ENCODE peak calls at places on chromosomes 13 and 19, in four cellular contexts. G, X, H and E are unnamed samples.

GRCh38 chr19:51811344-51811743 is 16.4 kb downstream of the FPR3 start:
- DNase-seq in G (no peak), X (no peak), H (no peak), E (no peak)

GRCh38 chr19:17606786-17607185 is 51.3 kb downstream of the COLGALT1 start:
- DNase-seq in G (no peak), H (no peak), X (peak; percentile 32), E (no peak)

GRCh38 chr13:82878536-82878935 is 1003.7 kb downstream of the SLITRK1 start:
- DNase-seq in G (no peak), X (no peak), H (no peak), E (no peak)

GRCh38 chr13:105665284-105665683 is 870.2 kb downstream of the EFNB2 start:
- DNase-seq in X (no peak), G (no peak), H (no peak), E (no peak)

GRCh38 chr19:55353356-55353802 is 1.1 kb downstream of the COX6B2 start:
- DNase-seq in G (no peak), X (no peak), H (no peak), E (no peak)

GRCh38 chr13:44816701-44817684 is 172.3 kb downstream of the NUFIP1 start:
- DNase-seq in H (no peak), G (no peak), X (no peak), E (no peak)

GRCh38 chr19:40610396-40611064 is 9.4 kb downstream of the LTBP4 start:
- DNase-seq in X (no peak), G (no peak), H (no peak), E (peak; percentile 90)

GRCh38 chr19:4376245-4376990 is 23.9 kb downstream of the SH3GL1 start:
- DNase-seq in G (no peak), X (no peak), H (no peak), E (no peak)

GRCh38 chr19:51607077-51607476 is 23.1 kb downstream of the SIGLEC5 start:
- DNase-seq in X (no peak), G (peak; percentile 90), H (no peak), E (no peak)

GRCh38 chr19:42965204-42965603 is 28.2 kb upstream of the PSG7 start:
- DNase-seq in X (no peak), G (no peak), H (no peak), E (peak; percentile 0)

GRCh38 chr19:42092350-42092749 is 16.4 kb downstream of the ZNF574 start:
- DNase-seq in G (no peak), X (no peak), H (no peak), E (peak; percentile 63)

GRCh38 chr13:77918391-77919261 is at the start of gene EDNRB:
- DNase-seq in G (no peak), H (no peak), X (no peak), E (peak; percentile 39)

GRCh38 chr13:48633695-48634094 is 20.0 kb upstream of the CYSLTR2 start:
- DNase-seq in G (no peak), H (no peak), X (no peak), E (no peak)

GRCh38 chr13:68696907-68697306 is 1410.7 kb upstream of the ATXN8OS start:
- DNase-seq in H (no peak), G (no peak), X (no peak), E (no peak)

GRCh38 chr13:102402292-102402691 is 444 bp upstream of the FGF14 start:
- DNase-seq in H (no peak), G (no peak), X (no peak), E (peak; percentile 88)

GRCh38 chr19:1130801-1131717 is 27.3 kb downstream of the GPX4 start:
- DNase-seq in H (no peak), G (no peak), X (no peak), E (no peak)

GRCh38 chr19:4742717-4743646 is 19.3 kb upstream of the DPP9 start:
- DNase-seq in H (no peak), G (no peak), X (no peak), E (peak; percentile 82)

GRCh38 chr19:7743425-7743841 is 3.9 kb downstream of the CD209 start:
- DNase-seq in H (no peak), G (peak; percentile 53), X (no peak), E (no peak)

GRCh38 chr13:77728265-77728966 is 30.9 kb downstream of the SLAIN1 start:
- DNase-seq in X (no peak), G (no peak), H (no peak), E (no peak)

GRCh38 chr19:42477933-42478332 is 35.2 kb upstream of the CXCL17 start:
- DNase-seq in H (no peak), G (no peak), X (no peak), E (no peak)

GRCh38 chr13:43326100-43326499 is 302.7 kb downstream of the DNAJC15 start:
- DNase-seq in H (no peak), G (no peak), X (no peak), E (no peak)

GRCh38 chr13:82330499-82330898 is 1551.8 kb downstream of the SLITRK1 start:
- DNase-seq in G (no peak), X (peak; percentile 11), H (peak; percentile 29), E (no peak)

DNA sequence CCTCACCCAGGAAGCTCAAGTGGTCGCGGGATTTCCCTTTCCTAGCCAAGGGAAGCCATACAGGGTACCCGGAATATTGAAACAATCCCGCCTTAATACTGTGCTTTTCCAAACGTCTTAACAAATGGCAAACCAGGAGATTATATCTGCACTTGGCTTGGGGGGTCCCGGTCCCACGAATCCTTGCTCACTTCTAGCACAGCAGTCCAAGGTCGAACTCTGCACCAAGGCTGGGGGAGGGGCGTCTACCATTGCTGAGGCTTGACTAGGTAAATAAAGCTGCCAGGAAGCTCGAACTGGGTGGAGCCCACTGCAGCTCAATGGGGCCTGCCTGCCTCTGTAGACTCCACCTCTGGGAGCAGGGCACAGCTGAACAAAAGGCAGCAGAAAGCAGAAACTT is 1644.8 kb downstream of the PCDH9 start:
- DNase-seq in X (no peak), G (no peak), H (peak; percentile 2), E (no peak)
- TF ChIP-seq USF2 in X (no peak), G (no peak), H (no peak), E (no peak)

GRCh38 chr19:28594737-28595136 is 618.2 kb downstream of the UQCRFS1 start:
- DNase-seq in H (no peak), G (no peak), X (no peak), E (no peak)

GRCh38 chr19:28598861-28599260 is 614.1 kb downstream of the UQCRFS1 start:
- DNase-seq in X (no peak), G (no peak), H (no peak), E (no peak)

GRCh38 chr19:28595722-28596121 is 617.2 kb downstream of the UQCRFS1 start:
- DNase-seq in G (no peak), X (no peak), H (no peak), E (no peak)

GRCh38 chr19:28601723-28602440 is 611.1 kb downstream of the UQCRFS1 start:
- DNase-seq in X (peak; percentile 32), G (no peak), H (no peak), E (no peak)

DNA sequence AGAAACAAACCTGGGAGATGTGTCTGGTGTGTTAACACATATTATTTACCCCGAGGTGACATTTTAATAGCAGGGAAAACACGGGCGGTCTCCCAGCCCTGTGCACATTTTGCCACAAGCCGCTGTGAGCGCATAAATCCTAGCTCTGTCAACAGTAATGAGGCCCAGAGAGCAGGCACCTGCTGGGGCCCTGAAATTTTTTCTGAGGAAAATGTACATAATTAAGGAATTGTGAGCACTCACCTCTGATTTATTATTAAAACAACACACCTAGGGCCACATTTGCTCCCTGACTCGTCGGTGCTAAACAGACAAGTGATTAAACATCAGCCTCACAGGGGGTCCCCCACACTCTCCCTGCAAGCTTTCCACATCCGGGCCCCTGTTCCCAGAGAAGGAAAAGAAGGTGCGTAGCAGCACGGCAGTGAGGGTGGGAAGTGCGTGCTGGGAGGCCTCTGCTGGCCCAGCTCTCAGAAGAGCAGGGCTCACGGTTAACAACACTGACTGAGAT is 616.3 kb downstream of the UQCRFS1 start:
- DNase-seq in G (no peak), X (no peak), H (no peak), E (no peak)
- TF ChIP-seq FOXM1 in G (no peak), X (no peak), H (no peak), E (no peak)

GRCh38 chr19:10203686-10204085 is 8.9 kb upstream of the DNMT1 start:
- DNase-seq in H (no peak), G (no peak), X (no peak), E (no peak)

GRCh38 chr19:10205636-10206035 is 10.9 kb upstream of the DNMT1 start:
- DNase-seq in X (no peak), G (no peak), H (no peak), E (no peak)

GRCh38 chr19:10206226-10206873 is 11.6 kb upstream of the DNMT1 start:
- DNase-seq in G (no peak), X (no peak), H (peak; percentile 45), E (no peak)

GRCh38 chr19:10209305-10209704 is 14.6 kb upstream of the DNMT1 start:
- DNase-seq in X (no peak), H (no peak), G (no peak), E (no peak)

GRCh38 chr19:10207026-10207425 is 12.3 kb upstream of the DNMT1 start:
- DNase-seq in X (no peak), H (no peak), G (no peak), E (no peak)
- TF ChIP-seq JUND in X (no peak), H (no peak), G (no peak), E (no peak)

GRCh38 chr13:93751117-93751516 is 524.5 kb downstream of the GPC6 start:
- DNase-seq in X (no peak), H (no peak), G (no peak), E (no peak)
- TF ChIP-seq USF2 in X (no peak), H (no peak), G (no peak), E (no peak)

GRCh38 chr19:9818175-9818733 is 625 bp downstream of the FBXL12 start:
- DNase-seq in H (no peak), X (no peak), G (no peak), E (no peak)

GRCh38 chr19:9823816-9824215 is 3.9 kb upstream of the UBL5 start:
- DNase-seq in X (no peak), G (no peak), H (no peak), E (no peak)

GRCh38 chr19:9818734-9819589 is at the start of gene FBXL12:
- DNase-seq in H (peak; percentile 97), G (peak; percentile 93), X (peak; percentile 93), E (peak; percentile 95)

GRCh38 chr19:9819590-9819898 is 665 bp upstream of the FBXL12 start:
- DNase-seq in H (no peak), G (no peak), X (no peak), E (no peak)
- TF ChIP-seq FOXM1 in H (no peak), G (no peak), X (no peak), E (no peak)

GRCh38 chr13:110250258-110250891 is 56.6 kb downstream of the COL4A1 start:
- DNase-seq in X (no peak), G (no peak), H (no peak), E (no peak)
- TF ChIP-seq JUND in X (no peak), G (no peak), H (no peak), E (no peak)

DNA sequence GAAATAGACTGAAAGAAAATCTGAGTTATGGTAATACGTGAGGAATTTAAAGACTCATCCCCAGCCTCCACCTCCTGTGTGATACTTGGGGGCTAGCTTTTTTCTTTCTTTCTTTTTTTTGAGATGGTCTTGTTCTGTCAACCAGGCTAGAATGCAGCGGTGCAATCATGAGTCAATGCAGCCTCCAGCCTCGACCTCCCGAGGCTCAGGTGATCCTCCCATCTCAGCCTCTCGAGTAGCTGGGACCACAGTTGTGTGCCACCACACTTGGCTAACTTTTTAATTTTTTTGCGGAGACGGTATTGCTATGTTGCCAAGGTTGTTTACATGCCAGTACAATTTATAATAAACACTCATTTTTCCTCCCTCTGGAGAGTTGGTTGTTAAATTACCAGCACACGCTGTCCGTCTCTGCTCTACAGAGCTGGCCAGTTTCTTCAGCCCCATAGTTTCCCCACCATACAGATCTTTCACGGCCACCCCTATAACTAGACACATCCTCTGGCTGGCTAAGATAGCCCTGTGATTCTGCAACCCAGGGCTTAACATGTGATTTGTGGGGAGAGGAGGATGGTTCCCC is 4.8 kb downstream of the TNFSF9 start:
- DNase-seq in X (no peak), H (no peak), G (no peak), E (no peak)
- TF ChIP-seq USF2 in X (no peak), H (no peak), G (no peak), E (no peak)

GRCh38 chr19:36775768-36776167 is 3.2 kb upstream of the ZNF850 start:
- DNase-seq in H (no peak), G (no peak), X (no peak), E (no peak)
- TF ChIP-seq FOXM1 in H (no peak), G (no peak), X (no peak), E (no peak)